ENCODE peak calls at places on chromosomes 1 and 21, in nine cellular contexts. E is stimulated activated CD4-positive, alpha-beta T cell treated with anti-CD3 and anti-CD28 coated beads, Interleukin-1b, Interleukin-23, amount 100 ng/mL, for 48 hours; N is thoracic aorta; Q is LHCN-M2; J is posterior cingulate gyrus; X is iris pigment epithelial cell; Z is adipocyte; U is activated T-cell treated with anti-CD3 and anti-CD28 coated beads for 24 hours; T is amniotic stem cell. K is an unnamed sample.

GRCh38 chr1:203267347-203267846 is 37.9 kb upstream of the BTG2 start:
- DNase-seq in E (peak), N (no peak), Q (peak), J (peak), X (peak), Z (peak), U (peak), T (peak), K (peak)

GRCh38 chr1:236342403-236343245 is 51.5 kb upstream of the EDARADD start:
- DNase-seq in E (no peak), N (no peak), Q (no peak), J (no peak), X (no peak), Z (peak), U (no peak), T (no peak), K (no peak)

GRCh38 chr1:69836961-69837636 is 269.4 kb downstream of the LRRC7 start:
- DNase-seq in E (no peak), N (no peak), Q (peak), J (no peak), X (peak), Z (peak), U (no peak), T (no peak), K (peak)

GRCh38 chr1:69252696-69253095 is 315.0 kb upstream of the LRRC7 start:
- DNase-seq in E (no peak), N (no peak), Q (no peak), J (no peak), X (no peak), Z (no peak), U (no peak), T (no peak), K (no peak)

GRCh38 chr1:226551299-226551698 is 2.7 kb downstream of the STUM start:
- DNase-seq in E (no peak), N (no peak), Q (no peak), J (no peak), X (no peak), Z (no peak), U (no peak), T (no peak), K (no peak)

GRCh38 chr1:205791568-205792180 is 16.4 kb upstream of the RAB29 start:
- DNase-seq in E (peak), N (no peak), Q (peak), J (peak), X (peak), Z (peak), U (peak), T (peak), K (peak)

GRCh38 chr21:40680311-40680710 is 166.6 kb downstream of the DSCAM start:
- DNase-seq in E (no peak), N (no peak), Q (no peak), J (no peak), X (no peak), Z (no peak), U (no peak), T (no peak), K (no peak)

GRCh38 chr1:245242989-245243388 is 88.2 kb downstream of the KIF26B start:
- DNase-seq in E (no peak), N (no peak), Q (no peak), J (no peak), X (no peak), Z (no peak), U (no peak), T (no peak), K (no peak)

GRCh38 chr1:11302366-11302765 is 29.4 kb downstream of the UBIAD1 start:
- DNase-seq in E (no peak), N (no peak), Q (no peak), J (no peak), X (no peak), Z (no peak), U (no peak), T (no peak), K (no peak)

GRCh38 chr1:199312626-199313025 is 673.8 kb downstream of the PTPRC start:
- DNase-seq in E (no peak), N (no peak), Q (no peak), J (no peak), X (no peak), Z (no peak), U (no peak), T (no peak), K (no peak)

GRCh38 chr1:55057270-55057955 is 18.1 kb downstream of the PCSK9 start:
- DNase-seq in E (no peak), N (no peak), Q (no peak), J (no peak), X (no peak), Z (no peak), U (no peak), T (no peak), K (no peak)

GRCh38 chr1:19354531-19354981 is 42.4 kb downstream of the SLC66A1 start:
- DNase-seq in E (no peak), N (no peak), Q (no peak), J (no peak), X (no peak), Z (no peak), U (no peak), T (no peak), K (no peak)

GRCh38 chr1:232629250-232630046 is 485 bp downstream of the SIPA1L2 start:
- DNase-seq in E (peak), N (no peak), Q (no peak), J (peak), X (no peak), Z (peak), U (peak), T (no peak), K (no peak)

GRCh38 chr1:43143441-43143888 is 28.6 kb downstream of the EBNA1BP2 start:
- DNase-seq in E (peak), N (no peak), Q (peak), J (no peak), X (no peak), Z (no peak), U (no peak), T (no peak), K (no peak)

GRCh38 chr1:204327359-204327758 is 32.4 kb downstream of the PLEKHA6 start:
- DNase-seq in E (no peak), N (no peak), Q (no peak), J (no peak), X (no peak), Z (no peak), U (no peak), T (no peak), K (no peak)

GRCh38 chr1:101290922-101291561 is 54.2 kb downstream of the S1PR1 start:
- DNase-seq in E (peak), N (no peak), Q (no peak), J (no peak), X (no peak), Z (no peak), U (no peak), T (no peak), K (no peak)

GRCh38 chr1:941588-942383 is 17.3 kb downstream of the NOC2L start:
- DNase-seq in E (no peak), N (no peak), Q (peak), J (no peak), X (peak), Z (peak), U (no peak), T (no peak), K (peak)

K was measured in brain microvascular endothelial cell.